ENCODE peak calls at places on chromosome 7, in seven cellular contexts. I, F, S, H, N, G and X are unnamed samples.

GRCh38 chr7:50812847-50813475 is 30.3 kb upstream of the GRB10 start:
- DNase-seq in I (peak), F (peak), S (peak), H (no peak), N (no peak), G (no peak), X (no peak)

GRCh38 chr7:88789480-88790064 is 6.0 kb downstream of the TEX47 start:
- DNase-seq in I (peak), F (peak), S (no peak), H (no peak), N (no peak), G (no peak), X (peak)

GRCh38 chr7:7595451-7595850 is 28.8 kb downstream of the MIOS start:
- DNase-seq in I (peak), F (no peak), S (no peak), H (no peak), N (no peak), G (no peak), X (no peak)

GRCh38 chr7:43648725-43649406 is 66.0 kb downstream of the STK17A start:
- DNase-seq in I (peak), F (no peak), S (no peak), H (peak), N (no peak), G (no peak), X (peak)

GRCh38 chr7:41578700-41579099 is 124.2 kb downstream of the INHBA start:
- DNase-seq in I (no peak), F (no peak), S (no peak), H (no peak), N (no peak), G (no peak), X (peak)

GRCh38 chr7:21461282-21461681 is 33.4 kb downstream of the SP4 start:
- DNase-seq in I (no peak), F (no peak), S (no peak), H (no peak), N (no peak), G (no peak), X (no peak)

GRCh38 chr7:92808006-92808405 is 28.4 kb downstream of the CDK6 start:
- DNase-seq in I (peak), F (no peak), S (no peak), H (no peak), N (no peak), G (no peak), X (no peak)

GRCh38 chr7:3867847-3868246 is 566.8 kb downstream of the SDK1 start:
- DNase-seq in I (peak), F (no peak), S (no peak), H (no peak), N (no peak), G (no peak), X (no peak)

GRCh38 chr7:139559364-139560105 is 36.0 kb downstream of the CLEC2L start:
- DNase-seq in I (no peak), F (no peak), S (no peak), H (no peak), N (no peak), G (no peak), X (no peak)

GRCh38 chr7:147700702-147701101 is 889.9 kb upstream of the C7orf33 start:
- DNase-seq in I (peak), F (no peak), S (no peak), H (no peak), N (no peak), G (no peak), X (no peak)

GRCh38 chr7:146129296-146129695 is 12.7 kb downstream of the CNTNAP2 start:
- DNase-seq in I (peak), F (peak), S (no peak), H (no peak), N (no peak), G (no peak), X (no peak)

GRCh38 chr7:1015631-1016121 is 28.7 kb upstream of the GPR146 start:
- DNase-seq in I (peak), F (no peak), S (no peak), H (no peak), N (no peak), G (no peak), X (no peak)

GRCh38 chr7:135260930-135261721 is 27.5 kb downstream of the STRA8 start:
- DNase-seq in I (no peak), F (peak), S (no peak), H (no peak), N (no peak), G (no peak), X (no peak)

GRCh38 chr7:155108144-155108901 is 38.2 kb downstream of the HTR5A start:
- DNase-seq in I (no peak), F (peak), S (no peak), H (no peak), N (no peak), G (no peak), X (no peak)

GRCh38 chr7:18890885-18891621 is 226.4 kb downstream of the TWIST1 start:
- DNase-seq in I (peak), F (peak), S (no peak), H (no peak), N (no peak), G (no peak), X (no peak)

GRCh38 chr7:35605760-35606159 is 89.2 kb downstream of the HERPUD2 start:
- DNase-seq in I (peak), F (no peak), S (no peak), H (no peak), N (no peak), G (no peak), X (no peak)

GRCh38 chr7:8065356-8065813 is 96.8 kb downstream of the GLCCI1 start:
- DNase-seq in I (peak), F (no peak), S (no peak), H (no peak), N (no peak), G (no peak), X (no peak)

GRCh38 chr7:122604251-122604650 is 94.7 kb downstream of the RNF133 start:
- DNase-seq in I (no peak), F (no peak), S (no peak), H (no peak), N (no peak), G (no peak), X (no peak)

GRCh38 chr7:28103984-28104628 is 76.5 kb downstream of the JAZF1 start:
- DNase-seq in I (no peak), F (no peak), S (peak), H (no peak), N (no peak), G (no peak), X (no peak)

GRCh38 chr7:100885440-100886141 is 3.9 kb downstream of the UFSP1 start:
- DNase-seq in I (no peak), F (no peak), S (no peak), H (no peak), N (no peak), G (no peak), X (no peak)

GRCh38 chr7:50653997-50654425 is 88.8 kb upstream of the DDC start:
- DNase-seq in I (peak), F (no peak), S (peak), H (no peak), N (no peak), G (no peak), X (no peak)